ENCODE peak calls at places on chromosomes 7 and 10, in four cellular contexts. One of them, this sample, is unnamed.

GRCh38 chr10:52314007-52314821 is at the start of gene DKK1:
- DNase-seq in IMR-90: peak; percentile 76
- DNase-seq in transverse colon: peak; percentile 77
- DNase-seq in HCT116: peak; percentile 86
- DNase-seq in this sample: peak; percentile 68

GRCh38 chr10:12241810-12242529 is 46.0 kb downstream of the CDC123 start:
- DNase-seq in IMR-90: peak; percentile 53
- DNase-seq in transverse colon: no peak
- DNase-seq in HCT116: no peak
- DNase-seq in this sample: no peak

GRCh38 chr7:151372612-151373265 is 31.1 kb downstream of the NUB1 start:
- DNase-seq in IMR-90: no peak
- DNase-seq in transverse colon: peak; percentile 2
- DNase-seq in HCT116: no peak
- DNase-seq in this sample: no peak

GRCh38 chr10:35336921-35337741 is 822 bp downstream of the CCNY start:
- DNase-seq in IMR-90: no peak
- DNase-seq in transverse colon: peak; percentile 37
- DNase-seq in HCT116: no peak
- DNase-seq in this sample: no peak

GRCh38 chr10:9239298-9239697 is 1184.8 kb downstream of the GATA3 start:
- DNase-seq in IMR-90: no peak
- DNase-seq in transverse colon: no peak
- DNase-seq in HCT116: no peak
- DNase-seq in this sample: no peak

GRCh38 chr10:58892039-58892665 is 284.3 kb upstream of the PHYHIPL start:
- DNase-seq in IMR-90: no peak
- DNase-seq in transverse colon: no peak
- DNase-seq in HCT116: no peak
- DNase-seq in this sample: no peak

GRCh38 chr7:66167773-66168367 is 37.3 kb upstream of the TPST1 start:
- DNase-seq in IMR-90: peak; percentile 96
- DNase-seq in transverse colon: no peak
- DNase-seq in HCT116: no peak
- DNase-seq in this sample: no peak

GRCh38 chr7:145919712-145920111 is 196.9 kb upstream of the CNTNAP2 start:
- DNase-seq in IMR-90: no peak
- DNase-seq in transverse colon: no peak
- DNase-seq in HCT116: no peak
- DNase-seq in this sample: no peak

GRCh38 chr10:44295619-44296222 is 89.2 kb downstream of the CXCL12 start:
- DNase-seq in IMR-90: peak; percentile 17
- DNase-seq in transverse colon: no peak
- DNase-seq in HCT116: no peak
- DNase-seq in this sample: no peak

GRCh38 chr7:134669845-134670373 is 23.3 kb downstream of the BPGM start:
- DNase-seq in IMR-90: peak; percentile 96
- DNase-seq in transverse colon: peak; percentile 44
- DNase-seq in HCT116: peak; percentile 27
- DNase-seq in this sample: peak; percentile 56

GRCh38 chr10:6803429-6803783 is 223.3 kb upstream of the PRKCQ start:
- DNase-seq in IMR-90: no peak
- DNase-seq in transverse colon: no peak
- DNase-seq in HCT116: no peak
- DNase-seq in this sample: no peak

GRCh38 chr10:2897619-2898508 is 169.5 kb upstream of the PFKP start:
- DNase-seq in IMR-90: no peak
- DNase-seq in transverse colon: no peak
- DNase-seq in HCT116: no peak
- DNase-seq in this sample: no peak

GRCh38 chr7:101094791-101095375 is 9.6 kb downstream of the TRIM56 start:
- DNase-seq in IMR-90: peak; percentile 67
- DNase-seq in transverse colon: peak; percentile 62
- DNase-seq in HCT116: no peak
- DNase-seq in this sample: no peak

GRCh38 chr10:3010819-3011422 is 56.4 kb upstream of the PFKP start:
- DNase-seq in IMR-90: peak; percentile 16
- DNase-seq in transverse colon: no peak
- DNase-seq in HCT116: no peak
- DNase-seq in this sample: no peak

GRCh38 chr10:96610817-96611216 is 24.0 kb upstream of the TM9SF3 start:
- DNase-seq in IMR-90: no peak
- DNase-seq in transverse colon: peak; percentile 76
- DNase-seq in HCT116: no peak
- DNase-seq in this sample: no peak

GRCh38 chr7:134500982-134501381 is 26.4 kb upstream of the AKR1B10 start:
- DNase-seq in IMR-90: no peak
- DNase-seq in transverse colon: no peak
- DNase-seq in HCT116: no peak
- DNase-seq in this sample: no peak

DNA sequence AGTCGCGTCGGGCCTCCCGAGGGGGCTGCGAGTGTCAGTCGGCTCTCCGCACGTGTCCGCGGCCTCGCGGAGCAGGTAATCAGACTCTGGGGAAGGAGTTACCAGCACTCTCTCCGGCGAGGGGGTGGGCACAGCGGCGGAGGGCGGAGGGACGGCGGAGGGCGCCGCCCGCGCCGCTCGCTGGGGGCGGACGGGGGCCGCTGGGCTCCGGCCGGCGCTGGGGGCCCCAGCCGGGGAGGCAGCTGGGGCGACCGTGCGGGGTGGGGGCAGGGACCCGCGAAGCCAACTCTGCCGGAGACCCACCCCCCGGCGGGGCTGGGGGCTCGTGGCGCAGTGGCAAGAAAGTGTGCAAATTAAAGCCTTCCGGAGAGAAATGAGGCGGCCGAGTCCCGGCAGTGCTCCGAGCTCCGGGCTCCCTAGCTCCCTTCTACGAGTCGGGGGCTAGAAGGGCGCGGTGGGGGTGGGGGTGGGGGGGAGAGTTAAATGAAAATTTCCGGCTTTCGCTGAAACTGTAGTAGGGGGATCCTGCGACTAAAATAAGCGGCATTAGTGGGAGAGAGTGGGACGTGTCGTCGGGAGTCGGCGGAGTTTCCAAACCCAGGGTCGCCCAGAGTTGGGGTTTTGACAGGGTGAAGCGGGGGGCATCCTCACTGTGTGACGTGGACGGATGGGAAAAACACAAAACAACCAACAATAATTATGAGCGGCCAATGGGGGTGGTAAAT is at the start of gene CDK6:
- DNase-seq in IMR-90: peak; percentile 70
- DNase-seq in transverse colon: peak; percentile 79
- DNase-seq in HCT116: no peak
- DNase-seq in this sample: peak; percentile 62
- TF ChIP-seq POLR2A in IMR-90: peak; percentile 67
- TF ChIP-seq POLR2A in transverse colon: no peak
- TF ChIP-seq POLR2A in HCT116: no peak
- TF ChIP-seq POLR2A in this sample: peak; percentile 81

GRCh38 chr10:110818311-110819257 is 53.1 kb upstream of the PDCD4 start:
- DNase-seq in IMR-90: no peak
- DNase-seq in transverse colon: peak; percentile 80
- DNase-seq in HCT116: no peak
- DNase-seq in this sample: no peak

GRCh38 chr10:110813743-110814472 is 57.8 kb upstream of the PDCD4 start:
- DNase-seq in IMR-90: no peak
- DNase-seq in transverse colon: no peak
- DNase-seq in HCT116: no peak
- DNase-seq in this sample: no peak

GRCh38 chr10:110817614-110818013 is 54.1 kb upstream of the PDCD4 start:
- DNase-seq in IMR-90: no peak
- DNase-seq in transverse colon: no peak
- DNase-seq in HCT116: no peak
- DNase-seq in this sample: no peak

GRCh38 chr10:110812583-110812982 is 59.1 kb upstream of the PDCD4 start:
- DNase-seq in IMR-90: no peak
- DNase-seq in transverse colon: no peak
- DNase-seq in HCT116: no peak
- DNase-seq in this sample: no peak

GRCh38 chr10:110815354-110816004 is 56.2 kb upstream of the PDCD4 start:
- DNase-seq in IMR-90: no peak
- DNase-seq in transverse colon: no peak
- DNase-seq in HCT116: no peak
- DNase-seq in this sample: no peak
- TF ChIP-seq POLR2A in IMR-90: no peak
- TF ChIP-seq POLR2A in transverse colon: no peak
- TF ChIP-seq POLR2A in HCT116: no peak
- TF ChIP-seq POLR2A in this sample: no peak

GRCh38 chr7:74023037-74023436 is 4.9 kb upstream of the ELN start:
- DNase-seq in IMR-90: peak; percentile 63
- DNase-seq in transverse colon: no peak
- DNase-seq in HCT116: no peak
- DNase-seq in this sample: peak; percentile 87

GRCh38 chr7:74021546-74022320 is 6.2 kb upstream of the ELN start:
- DNase-seq in IMR-90: no peak
- DNase-seq in transverse colon: no peak
- DNase-seq in HCT116: no peak
- DNase-seq in this sample: no peak

GRCh38 chr7:74020396-74020795 is 7.6 kb upstream of the ELN start:
- DNase-seq in IMR-90: no peak
- DNase-seq in transverse colon: no peak
- DNase-seq in HCT116: no peak
- DNase-seq in this sample: no peak

GRCh38 chr7:74023786-74024185 is 4.2 kb upstream of the ELN start:
- DNase-seq in IMR-90: no peak
- DNase-seq in transverse colon: no peak
- DNase-seq in HCT116: no peak
- DNase-seq in this sample: no peak

DNA sequence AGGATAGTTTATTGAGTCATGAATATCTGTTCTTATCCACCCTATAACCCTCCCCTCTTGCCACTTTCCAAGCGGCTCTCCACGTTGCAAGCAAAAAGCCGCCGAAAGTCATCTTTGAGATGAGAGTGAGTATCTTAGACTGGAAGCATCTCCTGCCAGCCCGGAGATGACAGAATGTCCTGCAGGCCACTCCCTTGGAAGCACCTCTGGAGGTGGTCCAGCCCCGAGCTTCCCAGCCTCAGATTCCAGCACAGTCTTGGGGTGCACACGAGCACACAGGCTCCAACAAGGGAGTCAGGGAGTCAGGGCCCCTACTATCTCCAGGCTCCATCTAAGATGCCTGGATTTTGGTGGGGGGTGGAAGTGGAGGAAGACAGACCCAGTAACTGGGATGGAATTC is 5.5 kb upstream of the ELN start:
- DNase-seq in IMR-90: no peak
- DNase-seq in transverse colon: no peak
- DNase-seq in HCT116: no peak
- DNase-seq in this sample: no peak
- TF ChIP-seq POLR2A in IMR-90: no peak
- TF ChIP-seq POLR2A in transverse colon: no peak
- TF ChIP-seq POLR2A in HCT116: no peak
- TF ChIP-seq POLR2A in this sample: no peak

DNA sequence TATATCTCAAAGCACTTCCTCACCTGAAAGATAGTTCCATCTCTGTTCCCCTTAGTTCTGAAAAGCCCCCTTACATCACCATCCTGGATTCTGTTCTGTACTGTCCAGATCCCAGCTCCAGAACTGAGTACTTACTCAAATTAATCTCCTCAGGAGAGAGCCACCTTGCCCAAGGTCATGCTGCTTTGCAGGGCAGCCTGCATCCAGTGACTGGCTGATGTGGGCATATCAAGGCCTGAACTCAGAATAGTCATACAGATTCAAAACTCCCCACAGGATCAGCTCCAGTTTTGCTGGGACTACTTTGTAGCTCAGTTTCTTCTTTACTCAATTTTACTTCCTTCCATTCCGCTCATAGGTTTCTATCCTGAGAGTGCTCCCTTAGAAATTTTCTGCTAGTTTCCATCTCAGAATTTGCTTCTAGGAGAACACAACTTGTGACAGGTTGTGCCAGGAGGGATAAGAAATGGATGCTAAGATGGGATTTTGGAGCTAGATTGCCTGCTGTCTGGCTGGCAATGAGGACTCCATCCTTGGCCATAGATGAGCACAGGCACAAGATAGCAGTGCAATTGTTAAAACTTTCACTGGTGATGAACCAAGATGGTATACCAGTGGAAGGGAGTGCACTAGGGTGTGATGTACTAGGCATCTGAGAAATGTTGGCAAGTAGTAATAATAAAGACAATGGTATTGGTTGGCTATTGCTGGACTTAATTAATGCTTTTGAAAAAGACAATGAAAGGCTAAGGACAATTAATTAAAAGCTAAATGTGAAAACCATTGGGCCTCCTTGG is 17.3 kb downstream of the SRGN start:
- DNase-seq in IMR-90: no peak
- DNase-seq in transverse colon: no peak
- DNase-seq in HCT116: no peak
- DNase-seq in this sample: no peak
- TF ChIP-seq POLR2A in IMR-90: no peak
- TF ChIP-seq POLR2A in transverse colon: no peak
- TF ChIP-seq POLR2A in HCT116: no peak
- TF ChIP-seq POLR2A in this sample: no peak

DNA sequence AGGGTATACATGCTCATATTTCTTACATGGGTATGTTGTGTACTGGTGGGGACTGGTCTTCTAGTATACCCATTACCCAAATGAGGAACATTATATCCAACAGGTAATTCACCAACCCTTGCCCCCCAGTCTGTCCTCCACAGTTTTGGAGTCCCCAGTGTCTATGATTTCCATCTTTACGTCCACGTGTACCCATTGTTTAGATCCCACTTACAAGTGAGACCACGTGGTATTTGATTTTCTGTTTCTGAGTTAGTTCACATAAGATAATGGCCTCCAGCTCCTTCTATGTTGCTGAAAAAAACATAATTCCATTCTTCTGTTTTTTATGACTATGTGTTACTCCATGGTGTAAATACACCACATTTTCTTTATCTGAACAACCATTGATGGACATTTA is 49.3 kb upstream of the CYP2C9 start:
- DNase-seq in IMR-90: no peak
- DNase-seq in transverse colon: no peak
- DNase-seq in HCT116: no peak
- DNase-seq in this sample: no peak
- TF ChIP-seq POLR2A in IMR-90: no peak
- TF ChIP-seq POLR2A in transverse colon: no peak
- TF ChIP-seq POLR2A in HCT116: no peak
- TF ChIP-seq POLR2A in this sample: no peak

DNA sequence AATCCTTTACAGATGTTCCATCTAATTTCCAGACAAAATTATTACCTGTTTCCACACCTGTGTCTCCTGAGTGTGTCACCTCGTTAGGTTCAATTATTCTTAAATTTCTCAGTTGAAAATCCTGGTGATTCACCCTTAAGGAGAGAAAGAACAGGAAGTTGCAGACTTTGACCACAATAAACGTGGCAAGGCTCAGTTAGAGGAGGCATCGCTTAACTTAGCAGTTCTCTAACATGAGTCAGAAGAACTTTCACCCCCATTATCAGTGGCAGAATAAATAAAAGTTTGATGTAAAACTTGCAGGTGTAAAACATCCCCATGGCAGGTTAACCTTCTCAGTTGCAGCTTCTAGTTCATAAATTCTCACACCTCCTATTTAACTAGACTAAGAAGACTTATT is 8.3 kb downstream of the XPNPEP1 start:
- DNase-seq in IMR-90: peak; percentile 96
- DNase-seq in transverse colon: peak; percentile 54
- DNase-seq in HCT116: peak; percentile 62
- DNase-seq in this sample: peak; percentile 69
- TF ChIP-seq POLR2A in IMR-90: no peak
- TF ChIP-seq POLR2A in transverse colon: no peak
- TF ChIP-seq POLR2A in HCT116: no peak
- TF ChIP-seq POLR2A in this sample: no peak